ENCODE peak calls at places on chromosomes 3 and 15, in eight cellular contexts. One of them, this sample, is unnamed.

GRCh38 chr3:176430244-176430893 is 766.9 kb downstream of the TBL1XR1 start:
- DNase-seq in stimulated activated CD8-positive, alpha-beta memory T cell treated with anti-CD3 and anti-CD28 coated beads, Interleukin-15, amount 100 ng/mL, for 4 hours: no peak
- DNase-seq in GM19239: no peak
- DNase-seq in right atrium auricular region: no peak
- DNase-seq in SW 1271: peak
- DNase-seq in glutamatergic neuron: no peak
- DNase-seq in H4: peak
- DNase-seq in naive B cell: no peak
- DNase-seq in this sample: peak

GRCh38 chr15:65049418-65049840 is 4.2 kb downstream of the SLC51B start:
- DNase-seq in GM19239: peak
- DNase-seq in naive B cell: peak
- DNase-seq in SW 1271: no peak
- DNase-seq in right atrium auricular region: peak
- DNase-seq in H4: peak
- DNase-seq in glutamatergic neuron: peak
- DNase-seq in stimulated activated CD8-positive, alpha-beta memory T cell treated with anti-CD3 and anti-CD28 coated beads, Interleukin-15, amount 100 ng/mL, for 4 hours: peak
- DNase-seq in this sample: peak

GRCh38 chr3:110968076-110968475 is 103.5 kb upstream of the NECTIN3 start:
- DNase-seq in naive B cell: no peak
- DNase-seq in SW 1271: no peak
- DNase-seq in right atrium auricular region: no peak
- DNase-seq in stimulated activated CD8-positive, alpha-beta memory T cell treated with anti-CD3 and anti-CD28 coated beads, Interleukin-15, amount 100 ng/mL, for 4 hours: no peak
- DNase-seq in GM19239: no peak
- DNase-seq in glutamatergic neuron: no peak
- DNase-seq in H4: no peak
- DNase-seq in this sample: no peak

GRCh38 chr3:127637546-127637945 is 8.6 kb downstream of the PODXL2 start:
- DNase-seq in H4: no peak
- DNase-seq in GM19239: no peak
- DNase-seq in naive B cell: no peak
- DNase-seq in right atrium auricular region: no peak
- DNase-seq in glutamatergic neuron: no peak
- DNase-seq in stimulated activated CD8-positive, alpha-beta memory T cell treated with anti-CD3 and anti-CD28 coated beads, Interleukin-15, amount 100 ng/mL, for 4 hours: no peak
- DNase-seq in SW 1271: no peak
- DNase-seq in this sample: no peak

GRCh38 chr3:67076607-67077006 is 78.5 kb downstream of the KBTBD8 start:
- DNase-seq in GM19239: no peak
- DNase-seq in stimulated activated CD8-positive, alpha-beta memory T cell treated with anti-CD3 and anti-CD28 coated beads, Interleukin-15, amount 100 ng/mL, for 4 hours: no peak
- DNase-seq in right atrium auricular region: no peak
- DNase-seq in SW 1271: no peak
- DNase-seq in glutamatergic neuron: no peak
- DNase-seq in H4: no peak
- DNase-seq in naive B cell: no peak
- DNase-seq in this sample: no peak

GRCh38 chr15:29820802-29821160 is 1.5 kb downstream of the TJP1 start:
- DNase-seq in GM19239: no peak
- DNase-seq in naive B cell: no peak
- DNase-seq in glutamatergic neuron: no peak
- DNase-seq in stimulated activated CD8-positive, alpha-beta memory T cell treated with anti-CD3 and anti-CD28 coated beads, Interleukin-15, amount 100 ng/mL, for 4 hours: no peak
- DNase-seq in SW 1271: no peak
- DNase-seq in right atrium auricular region: no peak
- DNase-seq in H4: no peak
- DNase-seq in this sample: no peak

GRCh38 chr15:76470691-76471090 is 134.1 kb downstream of the ISL2 start:
- DNase-seq in right atrium auricular region: no peak
- DNase-seq in glutamatergic neuron: no peak
- DNase-seq in naive B cell: no peak
- DNase-seq in H4: peak
- DNase-seq in stimulated activated CD8-positive, alpha-beta memory T cell treated with anti-CD3 and anti-CD28 coated beads, Interleukin-15, amount 100 ng/mL, for 4 hours: no peak
- DNase-seq in SW 1271: no peak
- DNase-seq in GM19239: no peak
- DNase-seq in this sample: no peak

GRCh38 chr15:58135511-58136174 is 2.5 kb upstream of the AQP9 start:
- DNase-seq in right atrium auricular region: no peak
- DNase-seq in H4: no peak
- DNase-seq in stimulated activated CD8-positive, alpha-beta memory T cell treated with anti-CD3 and anti-CD28 coated beads, Interleukin-15, amount 100 ng/mL, for 4 hours: no peak
- DNase-seq in naive B cell: no peak
- DNase-seq in glutamatergic neuron: no peak
- DNase-seq in SW 1271: no peak
- DNase-seq in GM19239: no peak
- DNase-seq in this sample: no peak

GRCh38 chr15:38688761-38689160 is 124.1 kb upstream of the RASGRP1 start:
- DNase-seq in glutamatergic neuron: no peak
- DNase-seq in naive B cell: no peak
- DNase-seq in H4: no peak
- DNase-seq in SW 1271: no peak
- DNase-seq in stimulated activated CD8-positive, alpha-beta memory T cell treated with anti-CD3 and anti-CD28 coated beads, Interleukin-15, amount 100 ng/mL, for 4 hours: no peak
- DNase-seq in GM19239: no peak
- DNase-seq in right atrium auricular region: no peak
- DNase-seq in this sample: no peak

GRCh38 chr3:197750863-197751737 is 1.4 kb downstream of the FYTTD1 start:
- DNase-seq in naive B cell: peak
- DNase-seq in SW 1271: peak
- DNase-seq in stimulated activated CD8-positive, alpha-beta memory T cell treated with anti-CD3 and anti-CD28 coated beads, Interleukin-15, amount 100 ng/mL, for 4 hours: no peak
- DNase-seq in GM19239: no peak
- DNase-seq in H4: peak
- DNase-seq in glutamatergic neuron: peak
- DNase-seq in right atrium auricular region: peak
- DNase-seq in this sample: peak

GRCh38 chr3:184426691-184427141 is 46.9 kb downstream of the CHRD start:
- DNase-seq in glutamatergic neuron: no peak
- DNase-seq in GM19239: no peak
- DNase-seq in right atrium auricular region: no peak
- DNase-seq in naive B cell: no peak
- DNase-seq in stimulated activated CD8-positive, alpha-beta memory T cell treated with anti-CD3 and anti-CD28 coated beads, Interleukin-15, amount 100 ng/mL, for 4 hours: no peak
- DNase-seq in H4: no peak
- DNase-seq in SW 1271: no peak
- DNase-seq in this sample: no peak

GRCh38 chr15:75063889-75064288 is 40.5 kb downstream of the PPCDC start:
- DNase-seq in glutamatergic neuron: no peak
- DNase-seq in stimulated activated CD8-positive, alpha-beta memory T cell treated with anti-CD3 and anti-CD28 coated beads, Interleukin-15, amount 100 ng/mL, for 4 hours: no peak
- DNase-seq in right atrium auricular region: peak
- DNase-seq in naive B cell: no peak
- DNase-seq in SW 1271: no peak
- DNase-seq in GM19239: no peak
- DNase-seq in H4: no peak
- DNase-seq in this sample: no peak

GRCh38 chr3:31829826-31830426 is 151.1 kb downstream of the OSBPL10 start:
- DNase-seq in GM19239: no peak
- DNase-seq in right atrium auricular region: no peak
- DNase-seq in SW 1271: no peak
- DNase-seq in H4: no peak
- DNase-seq in naive B cell: no peak
- DNase-seq in stimulated activated CD8-positive, alpha-beta memory T cell treated with anti-CD3 and anti-CD28 coated beads, Interleukin-15, amount 100 ng/mL, for 4 hours: no peak
- DNase-seq in glutamatergic neuron: no peak
- DNase-seq in this sample: no peak

GRCh38 chr15:91199511-91199910 is 99.5 kb downstream of the SV2B start:
- DNase-seq in stimulated activated CD8-positive, alpha-beta memory T cell treated with anti-CD3 and anti-CD28 coated beads, Interleukin-15, amount 100 ng/mL, for 4 hours: no peak
- DNase-seq in glutamatergic neuron: no peak
- DNase-seq in right atrium auricular region: no peak
- DNase-seq in GM19239: no peak
- DNase-seq in SW 1271: no peak
- DNase-seq in H4: no peak
- DNase-seq in naive B cell: no peak
- DNase-seq in this sample: no peak

GRCh38 chr3:175413926-175414325 is 554.8 kb downstream of the NAALADL2 start:
- DNase-seq in H4: no peak
- DNase-seq in right atrium auricular region: no peak
- DNase-seq in naive B cell: no peak
- DNase-seq in GM19239: no peak
- DNase-seq in stimulated activated CD8-positive, alpha-beta memory T cell treated with anti-CD3 and anti-CD28 coated beads, Interleukin-15, amount 100 ng/mL, for 4 hours: no peak
- DNase-seq in glutamatergic neuron: no peak
- DNase-seq in SW 1271: no peak
- DNase-seq in this sample: no peak

GRCh38 chr3:42019953-42020260 is 58.0 kb upstream of the ULK4 start:
- DNase-seq in naive B cell: no peak
- DNase-seq in GM19239: no peak
- DNase-seq in stimulated activated CD8-positive, alpha-beta memory T cell treated with anti-CD3 and anti-CD28 coated beads, Interleukin-15, amount 100 ng/mL, for 4 hours: no peak
- DNase-seq in right atrium auricular region: no peak
- DNase-seq in glutamatergic neuron: no peak
- DNase-seq in SW 1271: no peak
- DNase-seq in H4: no peak
- DNase-seq in this sample: no peak

GRCh38 chr3:27713066-27713400 is 9.1 kb downstream of the EOMES start:
- DNase-seq in naive B cell: no peak
- DNase-seq in stimulated activated CD8-positive, alpha-beta memory T cell treated with anti-CD3 and anti-CD28 coated beads, Interleukin-15, amount 100 ng/mL, for 4 hours: no peak
- DNase-seq in GM19239: no peak
- DNase-seq in right atrium auricular region: no peak
- DNase-seq in H4: no peak
- DNase-seq in glutamatergic neuron: no peak
- DNase-seq in SW 1271: no peak
- DNase-seq in this sample: peak

GRCh38 chr15:45262906-45263456 is 10.9 kb downstream of the SLC28A2 start:
- DNase-seq in stimulated activated CD8-positive, alpha-beta memory T cell treated with anti-CD3 and anti-CD28 coated beads, Interleukin-15, amount 100 ng/mL, for 4 hours: no peak
- DNase-seq in right atrium auricular region: no peak
- DNase-seq in naive B cell: no peak
- DNase-seq in H4: no peak
- DNase-seq in SW 1271: no peak
- DNase-seq in glutamatergic neuron: no peak
- DNase-seq in GM19239: no peak
- DNase-seq in this sample: no peak

GRCh38 chr3:168457973-168458539 is 362.3 kb upstream of the GOLIM4 start:
- DNase-seq in H4: no peak
- DNase-seq in naive B cell: no peak
- DNase-seq in GM19239: no peak
- DNase-seq in stimulated activated CD8-positive, alpha-beta memory T cell treated with anti-CD3 and anti-CD28 coated beads, Interleukin-15, amount 100 ng/mL, for 4 hours: no peak
- DNase-seq in right atrium auricular region: no peak
- DNase-seq in glutamatergic neuron: no peak
- DNase-seq in SW 1271: no peak
- DNase-seq in this sample: no peak

GRCh38 chr3:156626104-156626503 is 48.3 kb upstream of the TIPARP start:
- DNase-seq in stimulated activated CD8-positive, alpha-beta memory T cell treated with anti-CD3 and anti-CD28 coated beads, Interleukin-15, amount 100 ng/mL, for 4 hours: no peak
- DNase-seq in right atrium auricular region: no peak
- DNase-seq in H4: peak
- DNase-seq in naive B cell: no peak
- DNase-seq in SW 1271: no peak
- DNase-seq in glutamatergic neuron: no peak
- DNase-seq in GM19239: no peak
- DNase-seq in this sample: no peak

GRCh38 chr3:11310258-11310657 is 38.1 kb downstream of the ATG7 start:
- DNase-seq in glutamatergic neuron: no peak
- DNase-seq in stimulated activated CD8-positive, alpha-beta memory T cell treated with anti-CD3 and anti-CD28 coated beads, Interleukin-15, amount 100 ng/mL, for 4 hours: no peak
- DNase-seq in GM19239: no peak
- DNase-seq in H4: no peak
- DNase-seq in SW 1271: no peak
- DNase-seq in naive B cell: no peak
- DNase-seq in right atrium auricular region: no peak
- DNase-seq in this sample: no peak

GRCh38 chr15:101459579-101460300 is 29.8 kb downstream of the PCSK6 start:
- DNase-seq in H4: no peak
- DNase-seq in glutamatergic neuron: no peak
- DNase-seq in GM19239: no peak
- DNase-seq in right atrium auricular region: no peak
- DNase-seq in SW 1271: no peak
- DNase-seq in naive B cell: no peak
- DNase-seq in stimulated activated CD8-positive, alpha-beta memory T cell treated with anti-CD3 and anti-CD28 coated beads, Interleukin-15, amount 100 ng/mL, for 4 hours: no peak
- DNase-seq in this sample: no peak

GRCh38 chr3:169644750-169645149 is 18.8 kb downstream of the MECOM start:
- DNase-seq in SW 1271: no peak
- DNase-seq in GM19239: no peak
- DNase-seq in glutamatergic neuron: no peak
- DNase-seq in stimulated activated CD8-positive, alpha-beta memory T cell treated with anti-CD3 and anti-CD28 coated beads, Interleukin-15, amount 100 ng/mL, for 4 hours: no peak
- DNase-seq in H4: no peak
- DNase-seq in right atrium auricular region: no peak
- DNase-seq in naive B cell: no peak
- DNase-seq in this sample: no peak

GRCh38 chr3:73719413-73719831 is 94.7 kb upstream of the PDZRN3 start:
- DNase-seq in right atrium auricular region: no peak
- DNase-seq in GM19239: no peak
- DNase-seq in stimulated activated CD8-positive, alpha-beta memory T cell treated with anti-CD3 and anti-CD28 coated beads, Interleukin-15, amount 100 ng/mL, for 4 hours: no peak
- DNase-seq in glutamatergic neuron: no peak
- DNase-seq in SW 1271: no peak
- DNase-seq in naive B cell: no peak
- DNase-seq in H4: peak
- DNase-seq in this sample: no peak

GRCh38 chr3:9916734-9917680 is at the start of gene IL17RC:
- DNase-seq in naive B cell: no peak
- DNase-seq in stimulated activated CD8-positive, alpha-beta memory T cell treated with anti-CD3 and anti-CD28 coated beads, Interleukin-15, amount 100 ng/mL, for 4 hours: no peak
- DNase-seq in SW 1271: peak
- DNase-seq in glutamatergic neuron: peak
- DNase-seq in right atrium auricular region: peak
- DNase-seq in H4: peak
- DNase-seq in GM19239: no peak
- DNase-seq in this sample: peak

GRCh38 chr3:25174251-25174650 is 253.8 kb upstream of the RARB start:
- DNase-seq in right atrium auricular region: no peak
- DNase-seq in naive B cell: no peak
- DNase-seq in GM19239: no peak
- DNase-seq in SW 1271: no peak
- DNase-seq in stimulated activated CD8-positive, alpha-beta memory T cell treated with anti-CD3 and anti-CD28 coated beads, Interleukin-15, amount 100 ng/mL, for 4 hours: no peak
- DNase-seq in glutamatergic neuron: no peak
- DNase-seq in H4: no peak
- DNase-seq in this sample: no peak

GRCh38 chr3:133394561-133395311 is 5.1 kb upstream of the BFSP2 start:
- DNase-seq in glutamatergic neuron: no peak
- DNase-seq in stimulated activated CD8-positive, alpha-beta memory T cell treated with anti-CD3 and anti-CD28 coated beads, Interleukin-15, amount 100 ng/mL, for 4 hours: no peak
- DNase-seq in right atrium auricular region: no peak
- DNase-seq in SW 1271: no peak
- DNase-seq in naive B cell: no peak
- DNase-seq in GM19239: no peak
- DNase-seq in H4: no peak
- DNase-seq in this sample: no peak

GRCh38 chr15:76345880-76346665 is 9.5 kb downstream of the ISL2 start:
- DNase-seq in glutamatergic neuron: peak
- DNase-seq in GM19239: peak
- DNase-seq in right atrium auricular region: no peak
- DNase-seq in H4: no peak
- DNase-seq in naive B cell: no peak
- DNase-seq in stimulated activated CD8-positive, alpha-beta memory T cell treated with anti-CD3 and anti-CD28 coated beads, Interleukin-15, amount 100 ng/mL, for 4 hours: no peak
- DNase-seq in SW 1271: no peak
- DNase-seq in this sample: no peak

GRCh38 chr3:32591960-32592462 is 21.4 kb upstream of the DYNC1LI1 start:
- DNase-seq in stimulated activated CD8-positive, alpha-beta memory T cell treated with anti-CD3 and anti-CD28 coated beads, Interleukin-15, amount 100 ng/mL, for 4 hours: no peak
- DNase-seq in H4: no peak
- DNase-seq in SW 1271: no peak
- DNase-seq in GM19239: no peak
- DNase-seq in naive B cell: no peak
- DNase-seq in right atrium auricular region: no peak
- DNase-seq in glutamatergic neuron: no peak
- DNase-seq in this sample: no peak

GRCh38 chr3:27186013-27186412 is 183.2 kb downstream of the NEK10 start:
- DNase-seq in glutamatergic neuron: no peak
- DNase-seq in GM19239: no peak
- DNase-seq in stimulated activated CD8-positive, alpha-beta memory T cell treated with anti-CD3 and anti-CD28 coated beads, Interleukin-15, amount 100 ng/mL, for 4 hours: no peak
- DNase-seq in H4: no peak
- DNase-seq in right atrium auricular region: no peak
- DNase-seq in SW 1271: no peak
- DNase-seq in naive B cell: no peak
- DNase-seq in this sample: no peak

GRCh38 chr15:52225230-52225629 is 34.0 kb upstream of the GNB5 start:
- DNase-seq in glutamatergic neuron: no peak
- DNase-seq in stimulated activated CD8-positive, alpha-beta memory T cell treated with anti-CD3 and anti-CD28 coated beads, Interleukin-15, amount 100 ng/mL, for 4 hours: no peak
- DNase-seq in right atrium auricular region: no peak
- DNase-seq in H4: no peak
- DNase-seq in naive B cell: no peak
- DNase-seq in GM19239: no peak
- DNase-seq in SW 1271: no peak
- DNase-seq in this sample: no peak

GRCh38 chr3:48694610-48695051 is 8.9 kb upstream of the NCKIPSD start:
- DNase-seq in H4: peak
- DNase-seq in GM19239: no peak
- DNase-seq in SW 1271: peak
- DNase-seq in naive B cell: no peak
- DNase-seq in glutamatergic neuron: no peak
- DNase-seq in right atrium auricular region: peak
- DNase-seq in stimulated activated CD8-positive, alpha-beta memory T cell treated with anti-CD3 and anti-CD28 coated beads, Interleukin-15, amount 100 ng/mL, for 4 hours: no peak
- DNase-seq in this sample: no peak

GRCh38 chr3:29759021-29759359 is 478.1 kb downstream of the RBMS3 start:
- DNase-seq in naive B cell: no peak
- DNase-seq in GM19239: no peak
- DNase-seq in glutamatergic neuron: no peak
- DNase-seq in SW 1271: no peak
- DNase-seq in stimulated activated CD8-positive, alpha-beta memory T cell treated with anti-CD3 and anti-CD28 coated beads, Interleukin-15, amount 100 ng/mL, for 4 hours: no peak
- DNase-seq in right atrium auricular region: no peak
- DNase-seq in H4: no peak
- DNase-seq in this sample: no peak

GRCh38 chr15:66312144-66312543 is 18.8 kb downstream of the DIS3L start:
- DNase-seq in H4: no peak
- DNase-seq in stimulated activated CD8-positive, alpha-beta memory T cell treated with anti-CD3 and anti-CD28 coated beads, Interleukin-15, amount 100 ng/mL, for 4 hours: no peak
- DNase-seq in SW 1271: no peak
- DNase-seq in naive B cell: no peak
- DNase-seq in right atrium auricular region: no peak
- DNase-seq in GM19239: no peak
- DNase-seq in glutamatergic neuron: no peak
- DNase-seq in this sample: no peak

This sample was measured in D341Med.